ENCODE peak calls at places on chromosomes 4 and X, in six cellular contexts. G, K, D, I, R and Z are unnamed samples.

GRCh38 chr4:168787801-168788200 is 222.3 kb downstream of the CBR4 start:
- DNase-seq in G (no peak), K (no peak), D (no peak), I (no peak), R (no peak), Z (no peak)

GRCh38 chrX:18098704-18099103 is 122.0 kb downstream of the BEND2 start:
- DNase-seq in G (no peak), K (no peak), D (no peak), I (no peak), R (peak), Z (no peak)

GRCh38 chrX:77347572-77347971 is 99.6 kb upstream of the FGF16 start:
- DNase-seq in G (no peak), K (no peak), D (no peak), I (no peak), R (no peak), Z (no peak)

GRCh38 chr4:180059216-180059881 is 2183.9 kb upstream of the TENM3 start:
- DNase-seq in G (no peak), K (no peak), D (peak), I (no peak), R (peak), Z (peak)

GRCh38 chr4:163764569-163764968 is 270.1 kb downstream of the TMA16 start:
- DNase-seq in G (no peak), K (no peak), D (no peak), I (no peak), R (no peak), Z (no peak)

GRCh38 chr4:41256131-41256739 is 493 bp upstream of the UCHL1 start:
- DNase-seq in G (no peak), K (no peak), D (peak), I (no peak), R (peak), Z (no peak)

GRCh38 chr4:15738877-15739276 is 36.0 kb downstream of the BST1 start:
- DNase-seq in G (no peak), K (no peak), D (no peak), I (no peak), R (no peak), Z (no peak)

GRCh38 chr4:23877758-23878229 is 12.1 kb downstream of the PPARGC1A start:
- DNase-seq in G (no peak), K (peak), D (peak), I (no peak), R (no peak), Z (no peak)

GRCh38 chr4:57342406-57342805 is 232.2 kb upstream of the IGFBP7 start:
- DNase-seq in G (no peak), K (no peak), D (peak), I (no peak), R (no peak), Z (no peak)

GRCh38 chr4:153919667-153920066 is 130.8 kb upstream of the SFRP2 start:
- DNase-seq in G (no peak), K (no peak), D (peak), I (no peak), R (no peak), Z (no peak)

GRCh38 chrX:108126661-108127060 is 35.1 kb downstream of the ATG4A start:
- DNase-seq in G (no peak), K (no peak), D (peak), I (no peak), R (peak), Z (no peak)

GRCh38 chrX:108131471-108131870 is 39.9 kb downstream of the ATG4A start:
- DNase-seq in G (no peak), K (no peak), D (peak), I (no peak), R (no peak), Z (no peak)

GRCh38 chrX:108132034-108132433 is 40.5 kb downstream of the ATG4A start:
- DNase-seq in G (no peak), K (no peak), D (no peak), I (no peak), R (no peak), Z (no peak)

GRCh38 chrX:108134724-108135123 is 43.1 kb downstream of the ATG4A start:
- DNase-seq in G (no peak), K (no peak), D (no peak), I (no peak), R (peak), Z (no peak)

GRCh38 chrX:108130889-108131288 is 39.3 kb downstream of the ATG4A start:
- DNase-seq in G (no peak), K (no peak), D (no peak), I (no peak), R (no peak), Z (no peak)
- H3K27ac ChIP-seq in G (no peak), K (no peak), D (no peak), I (no peak), R (no peak), Z (no peak)

GRCh38 chr4:12852338-12853307 is 631.5 kb downstream of the RAB28 start:
- DNase-seq in G (no peak), K (no peak), D (peak), I (no peak), R (peak), Z (peak)
- TF ChIP-seq CTCF in G (peak), K (no peak), D (peak), I (peak), R (peak), Z (peak)

DNA sequence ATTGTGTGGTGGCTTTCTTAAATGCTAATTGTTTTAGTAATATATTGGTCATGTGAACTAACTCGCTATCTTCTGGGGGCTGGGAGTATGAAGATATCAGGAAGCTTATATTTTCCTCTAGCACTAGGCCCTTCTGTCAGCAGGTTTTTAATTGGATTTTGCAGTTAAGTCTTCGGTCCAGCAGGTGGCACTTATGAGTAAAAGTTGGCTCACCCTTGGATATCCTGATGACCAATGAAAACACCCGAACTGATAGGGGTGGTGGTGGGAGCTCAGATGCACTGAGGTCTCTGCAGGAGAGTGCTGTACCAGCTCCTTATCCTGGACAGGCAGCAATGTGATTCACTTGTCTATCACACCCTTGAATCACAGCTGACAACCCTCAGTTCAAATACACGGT is 1365.8 kb upstream of the DIAPH2 start:
- DNase-seq in G (no peak), K (no peak), D (no peak), I (no peak), R (peak), Z (no peak)
- H3K27ac ChIP-seq in G (no peak), K (no peak), D (no peak), I (no peak), R (no peak), Z (no peak)

GRCh38 chr4:134777626-134778025 is 576.0 kb upstream of the PABPC4L start:
- DNase-seq in G (no peak), K (no peak), D (peak), I (no peak), R (peak), Z (peak)
- TF ChIP-seq CTCF in G (no peak), K (no peak), D (no peak), I (no peak), R (peak), Z (no peak)

DNA sequence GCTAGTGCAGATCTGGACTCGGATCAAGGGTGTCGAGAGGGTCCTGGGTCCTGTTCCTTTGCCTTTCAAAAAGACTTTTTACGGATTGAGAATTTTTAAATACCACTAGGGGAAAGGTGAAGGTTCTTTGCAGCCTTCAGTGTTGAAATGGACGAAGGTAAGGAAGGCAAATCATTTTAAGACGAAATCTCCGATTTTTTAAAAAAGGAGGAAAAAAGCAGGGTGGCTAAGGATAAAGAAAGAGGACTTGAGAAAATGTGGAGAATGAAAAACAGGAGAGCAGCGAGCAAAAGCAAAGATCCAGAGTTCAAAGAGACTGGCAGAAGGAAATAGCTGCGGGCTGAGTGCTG is 333 bp downstream of the EPHA5 start:
- DNase-seq in G (no peak), K (no peak), D (no peak), I (no peak), R (no peak), Z (no peak)
- H3K27ac ChIP-seq in G (peak), K (peak), D (no peak), I (peak), R (no peak), Z (peak)

GRCh38 chrX:47361538-47362511 is 8.6 kb upstream of the ZNF157 start:
- DNase-seq in G (no peak), K (peak), D (peak), I (peak), R (peak), Z (peak)
- TF ChIP-seq CTCF in G (no peak), K (no peak), D (peak), I (no peak), R (peak), Z (no peak)